ENCODE peak calls at places on chromosomes 3 and 15, in nine cellular contexts. M, Y, V, K, I, R, A, J and F are unnamed samples.

GRCh38 chr3:177545964-177546363 is 348.7 kb upstream of the TBL1XR1 start:
- DNase-seq in M (no peak), Y (no peak), V (no peak), K (no peak), I (no peak), R (no peak), A (no peak), J (no peak), F (no peak)

GRCh38 chr3:59575113-59576001 is 525.5 kb upstream of the CFAP20DC start:
- DNase-seq in M (peak; percentile 83), Y (peak; percentile 86), V (peak; percentile 89), K (peak; percentile 70), I (peak; percentile 88), R (peak; percentile 74), A (peak; percentile 68), J (peak; percentile 84), F (peak; percentile 51)

GRCh38 chr15:41435037-41435786 is 18.3 kb downstream of the RTF1 start:
- DNase-seq in M (no peak), Y (no peak), V (no peak), K (no peak), I (no peak), R (no peak), A (no peak), J (no peak), F (no peak)

GRCh38 chr3:99286266-99286845 is 352.0 kb upstream of the COL8A1 start:
- DNase-seq in M (no peak), Y (no peak), V (no peak), K (peak; percentile 20), I (no peak), R (no peak), A (peak; percentile 3), J (no peak), F (no peak)

GRCh38 chr3:169666501-169667379 is 3.2 kb upstream of the MECOM start:
- DNase-seq in M (no peak), Y (peak; percentile 52), V (peak; percentile 56), K (no peak), I (no peak), R (no peak), A (no peak), J (no peak), F (no peak)

GRCh38 chr3:53750253-53751210 is 95.7 kb downstream of the CHDH start:
- DNase-seq in M (no peak), Y (no peak), V (no peak), K (no peak), I (no peak), R (no peak), A (no peak), J (no peak), F (no peak)

GRCh38 chr3:148723591-148723990 is 25.9 kb downstream of the AGTR1 start:
- DNase-seq in M (no peak), Y (no peak), V (no peak), K (no peak), I (no peak), R (no peak), A (peak; percentile 88), J (no peak), F (no peak)

GRCh38 chr3:149658444-149659172 is 783 bp upstream of the WWTR1 start:
- DNase-seq in M (peak; percentile 86), Y (peak; percentile 76), V (peak; percentile 96), K (peak; percentile 80), I (peak; percentile 60), R (peak; percentile 63), A (peak; percentile 93), J (peak; percentile 76), F (peak; percentile 35)

DNA sequence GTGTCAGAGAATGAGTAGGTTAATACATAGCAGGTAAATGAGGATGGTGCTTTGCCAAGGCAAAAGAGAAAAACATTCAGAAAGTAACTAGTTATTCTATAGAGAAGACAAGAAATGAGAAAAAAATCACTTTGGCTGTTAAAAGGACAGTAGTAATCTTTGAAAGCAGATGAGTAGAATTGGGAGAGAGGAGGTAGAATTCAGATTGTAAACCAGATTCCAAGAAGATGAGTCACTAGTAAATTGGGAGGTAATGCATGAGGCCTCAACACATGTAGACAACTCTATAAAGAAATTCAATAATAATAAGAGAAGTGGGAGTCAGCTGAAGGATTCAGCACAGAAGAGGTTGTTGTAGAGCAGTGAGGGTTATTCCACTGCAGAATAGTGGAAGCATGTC is 81.4 kb downstream of the MBNL1 start:
- DNase-seq in M (no peak), Y (no peak), V (no peak), K (peak; percentile 39), I (no peak), R (no peak), A (no peak), J (no peak), F (no peak)
- H3K4me1 ChIP-seq in M (no peaks in the 10 kb centered on the region), Y (peaks cover 28% of the 10 kb centered on the region), V (no peaks in the 10 kb centered on the region), K (peaks cover 21% of the 10 kb centered on the region), I (peaks cover 17% of the 10 kb centered on the region), R (peaks cover 22% of the 10 kb centered on the region), A (no peaks in the 10 kb centered on the region), J (peaks cover 76% of the 10 kb centered on the region), F (peaks cover 82% of the 10 kb centered on the region)

DNA sequence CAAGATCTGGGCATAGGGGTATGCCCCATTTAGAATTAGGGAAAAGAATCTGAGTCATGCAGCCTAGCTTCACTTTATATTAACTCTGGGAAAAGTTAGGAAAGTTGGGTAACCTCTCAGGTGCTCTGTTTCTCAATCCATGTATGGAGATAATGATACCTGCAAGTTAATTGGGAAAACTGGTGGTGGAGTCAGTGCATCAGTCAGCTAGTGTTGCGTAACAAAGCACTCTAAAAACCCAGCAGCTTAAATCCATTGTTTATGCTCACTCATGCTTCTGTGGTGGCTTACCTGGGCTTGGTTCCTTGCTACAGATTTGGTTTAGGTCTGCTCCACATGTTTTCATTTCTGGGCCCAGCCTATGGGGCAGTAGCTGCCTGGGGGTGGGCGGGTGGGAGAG is 91.0 kb downstream of the SMAD3 start:
- DNase-seq in M (no peak), Y (no peak), V (no peak), K (peak; percentile 61), I (no peak), R (no peak), A (no peak), J (no peak), F (no peak)
- H3K4me1 ChIP-seq in M (peaks cover 11% of the 10 kb centered on the region), Y (peaks cover 13% of the 10 kb centered on the region), V (no peaks in the 10 kb centered on the region), K (no peaks in the 10 kb centered on the region), I (peaks cover 4% of the 10 kb centered on the region), R (peaks cover 42% of the 10 kb centered on the region), A (peaks cover 6% of the 10 kb centered on the region), J (peaks cover 34% of the 10 kb centered on the region), F (peaks cover 31% of the 10 kb centered on the region)

DNA sequence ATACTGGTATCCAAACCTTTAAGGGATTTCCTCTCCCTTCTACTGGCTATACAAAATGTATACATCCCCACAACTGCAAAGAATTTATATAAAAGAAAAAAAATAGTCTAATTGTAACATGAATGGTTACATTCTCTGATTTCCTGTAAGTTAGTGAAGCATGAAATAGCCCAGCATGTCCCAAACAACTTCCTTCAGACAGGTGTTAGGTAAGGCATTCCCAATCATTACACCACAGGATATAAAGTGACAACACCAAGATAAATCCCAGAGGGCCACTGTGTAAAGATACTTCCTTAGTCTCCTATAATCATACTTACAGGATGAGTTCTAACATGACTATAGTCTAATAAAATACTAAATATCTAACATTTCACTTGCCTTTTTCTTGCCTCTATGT is 7.6 kb downstream of the CMTM6 start:
- DNase-seq in M (no peak), Y (no peak), V (no peak), K (no peak), I (no peak), R (no peak), A (no peak), J (no peak), F (no peak)
- H3K4me1 ChIP-seq in M (peaks cover 6% of the 10 kb centered on the region), Y (peaks cover 37% of the 10 kb centered on the region), V (no peaks in the 10 kb centered on the region), K (peaks cover 31% of the 10 kb centered on the region), I (peaks cover 22% of the 10 kb centered on the region), R (peaks cover 17% of the 10 kb centered on the region), A (peaks cover 2% of the 10 kb centered on the region), J (peaks cover 63% of the 10 kb centered on the region), F (peaks cover 9% of the 10 kb centered on the region)

GRCh38 chr3:133209871-133210550 is 171.8 kb downstream of the TMEM108 start:
- DNase-seq in M (no peak), Y (no peak), V (no peak), K (no peak), I (no peak), R (no peak), A (peak; percentile 55), J (no peak), F (no peak)
- H3K4me1 ChIP-seq in M (no peaks in the 10 kb centered on the region), Y (peaks cover 17% of the 10 kb centered on the region), V (no peaks in the 10 kb centered on the region), K (no peaks in the 10 kb centered on the region), I (no peaks in the 10 kb centered on the region), R (no peaks in the 10 kb centered on the region), A (no peaks in the 10 kb centered on the region), J (peaks cover 25% of the 10 kb centered on the region), F (peaks cover 10% of the 10 kb centered on the region)

DNA sequence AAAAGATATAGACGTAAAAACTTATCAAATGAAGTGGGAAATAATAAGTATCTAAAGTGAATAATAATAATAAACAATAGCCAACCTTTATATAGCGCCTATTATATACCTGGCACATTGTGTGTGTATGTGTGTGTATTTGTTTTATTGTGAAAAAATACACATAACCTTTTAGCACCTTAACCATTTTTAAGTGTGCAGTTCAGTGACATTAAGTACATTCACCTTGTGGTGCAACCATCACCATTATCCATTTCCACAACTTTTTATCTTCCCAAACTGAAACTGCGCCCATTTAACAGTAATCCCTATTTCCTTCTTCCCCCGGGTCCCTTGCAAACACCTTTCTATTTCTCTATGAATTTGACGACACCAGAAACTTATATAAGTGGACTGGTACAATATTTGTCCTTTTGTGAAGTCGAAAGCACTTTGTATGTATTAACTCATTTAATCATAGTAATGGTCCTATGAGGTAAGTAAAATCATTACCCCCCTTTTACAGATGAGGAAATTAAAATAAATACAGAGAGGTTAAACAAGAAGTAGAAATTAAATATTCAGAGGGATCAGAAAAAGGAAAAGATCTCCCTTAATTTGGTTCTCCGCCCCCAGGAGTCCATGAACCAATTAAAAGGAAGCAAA is 33.5 kb downstream of the GJD2 start:
- DNase-seq in M (no peak), Y (no peak), V (no peak), K (no peak), I (no peak), R (no peak), A (no peak), J (no peak), F (no peak)
- H3K4me1 ChIP-seq in M (no peaks in the 10 kb centered on the region), Y (no peaks in the 10 kb centered on the region), V (no peaks in the 10 kb centered on the region), K (peaks cover 9% of the 10 kb centered on the region), I (no peaks in the 10 kb centered on the region), R (no peaks in the 10 kb centered on the region), A (peaks cover 5% of the 10 kb centered on the region), J (no peaks in the 10 kb centered on the region), F (peaks cover 68% of the 10 kb centered on the region)

GRCh38 chr3:4992118-4992517 is 12.9 kb downstream of the BHLHE40 start:
- DNase-seq in M (no peak), Y (no peak), V (no peak), K (no peak), I (no peak), R (no peak), A (no peak), J (no peak), F (no peak)
- H3K4me1 ChIP-seq in M (no peaks in the 10 kb centered on the region), Y (peaks cover 23% of the 10 kb centered on the region), V (no peaks in the 10 kb centered on the region), K (peaks cover 37% of the 10 kb centered on the region), I (peaks cover 15% of the 10 kb centered on the region), R (peaks cover 8% of the 10 kb centered on the region), A (peaks cover 17% of the 10 kb centered on the region), J (peaks cover 70% of the 10 kb centered on the region), F (peaks cover 45% of the 10 kb centered on the region)